ENCODE peak calls at places on chromosomes 5 and 9, in ten cellular contexts. B, Z, K, M, Q, A, X, G, S and D are unnamed samples.

GRCh38 chr5:177425801-177426565 is 493 bp upstream of the GRK6 start:
- DNase-seq in S (peak), G (peak), X (peak), M (peak), Q (peak), Z (peak), B (peak), A (peak), K (peak), D (peak)

GRCh38 chr9:108884701-108885100 is 22.6 kb downstream of the ACTL7A start:
- DNase-seq in M (no peak), K (no peak), X (no peak), S (no peak), B (no peak), A (no peak), G (no peak), Q (no peak), Z (no peak), D (no peak)

GRCh38 chr9:129596541-129597328 is 24.2 kb downstream of the C9orf50 start:
- DNase-seq in B (peak), M (peak), Q (no peak), X (peak), K (peak), S (peak), A (no peak), G (peak), Z (peak), D (no peak)

GRCh38 chr9:129183495-129184308 is 5.6 kb upstream of the IER5L start:
- DNase-seq in G (no peak), M (no peak), S (no peak), X (peak), K (no peak), Z (no peak), B (no peak), A (no peak), Q (no peak), D (no peak)

GRCh38 chr5:134236208-134236761 is 10.4 kb upstream of the PPP2CA start:
- DNase-seq in S (no peak), B (no peak), A (no peak), M (no peak), K (no peak), X (peak), G (no peak), Z (no peak), Q (no peak), D (no peak)

GRCh38 chr9:75903785-75904360 is 13.4 kb downstream of the PCSK5 start:
- DNase-seq in K (no peak), X (peak), A (peak), Z (no peak), G (no peak), Q (no peak), S (peak), M (no peak), B (no peak), D (no peak)

GRCh38 chr9:35114921-35115341 is 731 bp downstream of the ATOSB start:
- DNase-seq in X (no peak), Z (no peak), K (peak), S (peak), A (no peak), G (peak), M (peak), B (no peak), Q (peak), D (no peak)

GRCh38 chr9:92759990-92760893 is 4.4 kb downstream of the BICD2 start:
- DNase-seq in Z (no peak), M (peak), G (peak), B (peak), Q (no peak), K (no peak), X (no peak), S (no peak), A (no peak), D (no peak)

GRCh38 chr5:94793816-94794198 is 175.3 kb downstream of the SLF1 start:
- DNase-seq in M (no peak), S (no peak), G (peak), Q (no peak), X (peak), A (no peak), B (no peak), Z (no peak), K (no peak), D (no peak)

GRCh38 chr9:77896269-77897245 is 135.1 kb downstream of the GNAQ start:
- DNase-seq in Q (no peak), M (no peak), Z (no peak), X (no peak), B (no peak), K (no peak), S (no peak), A (no peak), G (no peak), D (no peak)

GRCh38 chr9:132708769-132709168 is 38.5 kb downstream of the GTF3C4 start:
- DNase-seq in Q (no peak), B (no peak), A (no peak), S (no peak), M (no peak), G (no peak), K (no peak), X (no peak), Z (no peak), D (no peak)

GRCh38 chr5:138639326-138639725 is 64.1 kb upstream of the HSPA9 start:
- DNase-seq in Q (no peak), A (no peak), Z (no peak), B (no peak), S (no peak), X (no peak), M (no peak), K (peak), G (no peak), D (no peak)

GRCh38 chr9:136596630-136597031 is 50.8 kb upstream of the NOTCH1 start:
- DNase-seq in M (no peak), S (no peak), K (no peak), X (no peak), Z (no peak), B (no peak), Q (no peak), A (no peak), G (no peak), D (no peak)

GRCh38 chr9:36154213-36154952 is 14.8 kb upstream of the CCIN start:
- DNase-seq in Q (no peak), A (no peak), Z (no peak), K (peak), G (peak), X (peak), B (no peak), S (peak), M (peak), D (no peak)

GRCh38 chr5:154237946-154238345 is 47.4 kb downstream of the GALNT10 start:
- DNase-seq in M (no peak), X (no peak), Z (no peak), A (no peak), Q (no peak), S (no peak), G (no peak), K (no peak), B (no peak), D (no peak)

GRCh38 chr5:57302164-57302563 is 128.3 kb downstream of the GPBP1 start:
- DNase-seq in Z (no peak), G (no peak), A (no peak), M (no peak), K (peak), S (peak), X (peak), B (no peak), Q (no peak), D (no peak)

GRCh38 chr5:37751227-37751626 is 88.6 kb downstream of the GDNF start:
- DNase-seq in G (peak), B (no peak), K (no peak), Z (no peak), X (peak), Q (no peak), S (no peak), A (no peak), M (no peak), D (no peak)

GRCh38 chr5:61569353-61569752 is 237.3 kb downstream of the ZSWIM6 start:
- DNase-seq in M (no peak), G (no peak), S (no peak), X (no peak), Q (no peak), Z (no peak), K (no peak), B (no peak), A (no peak), D (no peak)

GRCh38 chr9:89481161-89481915 is 16.6 kb downstream of the SEMA4D start:
- DNase-seq in Q (no peak), Z (no peak), M (no peak), S (no peak), A (no peak), G (no peak), K (no peak), X (no peak), B (no peak), D (no peak)

GRCh38 chr5:135697959-135698345 is 119.2 kb upstream of the CXCL14 start:
- DNase-seq in B (no peak), M (no peak), G (no peak), S (no peak), X (no peak), K (peak), A (no peak), Q (peak), Z (no peak), D (no peak)

GRCh38 chr5:52897238-52897614 is 91.9 kb upstream of the ITGA2 start:
- DNase-seq in A (no peak), K (no peak), S (no peak), X (no peak), B (no peak), Q (no peak), M (no peak), G (no peak), Z (no peak), D (no peak)

GRCh38 chr5:16881253-16881652 is 54.8 kb downstream of the MYO10 start:
- DNase-seq in M (no peak), S (no peak), Z (no peak), Q (no peak), X (no peak), G (no peak), B (no peak), K (no peak), A (no peak), D (no peak)

GRCh38 chr5:82375488-82376294 is 97.5 kb upstream of the RPS23 start:
- DNase-seq in Q (no peak), Z (no peak), A (no peak), S (peak), G (no peak), K (no peak), M (no peak), B (no peak), X (no peak), D (no peak)

GRCh38 chr9:34380511-34381315 is 4.0 kb upstream of the MYORG start:
- DNase-seq in Z (peak), M (peak), B (peak), Q (peak), G (peak), K (peak), A (no peak), S (peak), X (peak), D (no peak)

GRCh38 chr9:588952-589351 is 252.5 kb upstream of the DMRT1 start:
- DNase-seq in K (no peak), M (no peak), S (no peak), A (no peak), Z (no peak), X (no peak), B (no peak), G (no peak), Q (no peak), D (no peak)

GRCh38 chr9:75039804-75040203 is 11.7 kb upstream of the CARNMT1 start:
- DNase-seq in S (no peak), X (no peak), Z (no peak), K (no peak), G (no peak), A (no peak), Q (no peak), M (no peak), B (no peak), D (no peak)

GRCh38 chr9:34375901-34376595 is 650 bp downstream of the MYORG start:
- DNase-seq in X (no peak), K (peak), Q (no peak), G (no peak), Z (no peak), M (peak), B (no peak), S (peak), A (no peak), D (no peak)

GRCh38 chr9:107243757-107244156 is 39.3 kb upstream of the RAD23B start:
- DNase-seq in B (peak), Z (no peak), K (peak), A (peak), X (peak), G (peak), S (peak), M (no peak), Q (peak), D (no peak)

GRCh38 chr9:112361602-112362001 is 18.3 kb upstream of the HSDL2 start:
- DNase-seq in B (peak), S (peak), G (peak), Q (no peak), Z (no peak), M (no peak), K (no peak), X (peak), A (peak), D (no peak)

GRCh38 chr9:77819672-77820071 is 171.6 kb upstream of the GNA14 start:
- DNase-seq in A (no peak), M (no peak), Z (no peak), Q (no peak), S (no peak), K (no peak), B (no peak), X (peak), G (peak), D (no peak)

GRCh38 chr5:151880304-151880703 is 44.3 kb downstream of the GLRA1 start:
- DNase-seq in B (no peak), Z (no peak), S (no peak), M (peak), X (no peak), Q (no peak), K (no peak), A (peak), G (no peak), D (no peak)

GRCh38 chr9:13088734-13089427 is 190.6 kb downstream of the MPDZ start:
- DNase-seq in A (peak), S (peak), M (no peak), G (peak), X (peak), Z (peak), K (peak), B (peak), Q (no peak), D (no peak)

GRCh38 chr9:76926846-76927245 is 20.9 kb upstream of the PRUNE2 start:
- DNase-seq in A (no peak), K (no peak), Z (no peak), M (no peak), X (no peak), B (no peak), Q (no peak), G (no peak), S (no peak), D (no peak)

GRCh38 chr9:105425817-105426433 is 21.9 kb upstream of the FSD1L start:
- DNase-seq in Z (no peak), K (no peak), G (peak), M (no peak), A (no peak), B (no peak), X (peak), S (peak), Q (no peak), D (no peak)

GRCh38 chr5:110159202-110159601 is 469.5 kb downstream of the MAN2A1 start:
- DNase-seq in X (no peak), K (no peak), Z (no peak), M (no peak), B (no peak), A (peak), G (peak), S (peak), Q (no peak), D (peak)

GRCh38 chr5:86909461-86909881 is 291.7 kb downstream of the COX7C start:
- DNase-seq in X (peak), M (no peak), Q (no peak), B (no peak), G (peak), S (peak), K (no peak), Z (peak), A (peak), D (peak)

GRCh38 chr9:131227112-131228058 is 48.9 kb downstream of the FAM78A start:
- DNase-seq in S (no peak), A (no peak), K (no peak), Z (no peak), G (no peak), B (peak), M (peak), Q (no peak), X (peak), D (no peak)

GRCh38 chr5:142327111-142327842 is 2.5 kb upstream of the SPRY4 start:
- DNase-seq in G (peak), Q (no peak), B (no peak), S (peak), A (no peak), M (no peak), K (peak), X (peak), Z (no peak), D (peak)

GRCh38 chr5:9284272-9284671 is 261.6 kb downstream of the SEMA5A start:
- DNase-seq in Q (no peak), A (no peak), X (no peak), M (no peak), K (no peak), G (peak), S (no peak), B (no peak), Z (no peak), D (no peak)

GRCh38 chr5:9284781-9285307 is 261.0 kb downstream of the SEMA5A start:
- DNase-seq in M (no peak), Q (no peak), K (no peak), G (peak), B (no peak), Z (peak), A (no peak), X (peak), S (peak), D (peak)

GRCh38 chr5:9283021-9283420 is 262.9 kb downstream of the SEMA5A start:
- DNase-seq in A (no peak), X (peak), B (no peak), M (no peak), K (no peak), Q (no peak), S (peak), Z (no peak), G (peak), D (peak)

GRCh38 chr5:9283473-9283872 is 262.4 kb downstream of the SEMA5A start:
- DNase-seq in B (no peak), K (no peak), M (no peak), S (no peak), X (no peak), Z (no peak), Q (no peak), A (no peak), G (no peak), D (no peak)

DNA sequence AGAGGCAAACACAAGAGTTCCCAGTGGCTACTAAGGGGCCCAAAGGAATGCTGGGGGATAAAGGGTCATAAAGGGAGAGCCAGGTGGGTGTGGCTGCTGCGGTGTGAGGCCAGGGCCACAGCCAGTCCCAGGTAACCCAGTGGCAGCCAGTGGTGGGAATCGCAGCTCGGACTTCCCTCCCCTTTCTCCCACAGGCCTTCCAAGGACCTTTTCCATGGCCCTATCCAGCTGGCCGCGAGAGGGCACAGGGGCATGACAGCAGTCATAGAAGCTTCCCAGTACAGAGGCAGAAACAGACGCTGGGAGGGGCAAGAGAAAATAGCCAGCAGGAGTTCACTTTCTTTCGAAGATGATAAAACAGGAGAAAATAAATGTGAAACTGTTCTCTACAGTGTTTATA is 257.6 kb downstream of the SEMA5A start:
- DNase-seq in K (peak), Z (no peak), S (no peak), B (no peak), X (no peak), G (no peak), M (no peak), Q (no peak), A (no peak), D (no peak)
- TF ChIP-seq CTCF in K (no peak), Z (no peak), S (no peak), B (no peak), X (no peak), G (no peak), M (no peak), Q (no peak), A (no peak), D (no peak)

DNA sequence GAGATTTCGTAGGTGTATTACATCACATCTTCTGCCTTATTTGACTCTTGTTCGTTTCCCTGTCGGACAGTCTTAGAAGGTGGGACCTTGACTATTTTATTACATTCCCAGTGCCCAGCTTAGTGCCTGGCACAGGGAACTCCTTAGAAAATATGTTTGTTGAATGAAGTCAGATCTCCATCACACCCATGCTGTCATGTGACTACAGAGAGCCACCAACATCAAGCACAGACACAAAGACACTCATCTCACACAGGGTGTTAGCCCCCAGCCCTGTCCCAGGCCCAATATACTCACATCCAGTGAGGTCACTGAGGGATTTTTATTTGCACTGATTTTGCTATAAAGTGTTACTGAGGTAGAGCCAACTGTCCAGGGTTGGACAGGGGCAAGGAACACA is 692 bp upstream of the SRA1 start:
- DNase-seq in X (no peak), G (no peak), S (no peak), Q (no peak), B (no peak), K (no peak), Z (no peak), A (no peak), M (no peak), D (no peak)
- H3K4me3 ChIP-seq in X (no peak), G (no peak), S (no peak), Q (no peak), B (no peak), K (peak), Z (no peak), A (no peak), M (peak), D (no peak)

DNA sequence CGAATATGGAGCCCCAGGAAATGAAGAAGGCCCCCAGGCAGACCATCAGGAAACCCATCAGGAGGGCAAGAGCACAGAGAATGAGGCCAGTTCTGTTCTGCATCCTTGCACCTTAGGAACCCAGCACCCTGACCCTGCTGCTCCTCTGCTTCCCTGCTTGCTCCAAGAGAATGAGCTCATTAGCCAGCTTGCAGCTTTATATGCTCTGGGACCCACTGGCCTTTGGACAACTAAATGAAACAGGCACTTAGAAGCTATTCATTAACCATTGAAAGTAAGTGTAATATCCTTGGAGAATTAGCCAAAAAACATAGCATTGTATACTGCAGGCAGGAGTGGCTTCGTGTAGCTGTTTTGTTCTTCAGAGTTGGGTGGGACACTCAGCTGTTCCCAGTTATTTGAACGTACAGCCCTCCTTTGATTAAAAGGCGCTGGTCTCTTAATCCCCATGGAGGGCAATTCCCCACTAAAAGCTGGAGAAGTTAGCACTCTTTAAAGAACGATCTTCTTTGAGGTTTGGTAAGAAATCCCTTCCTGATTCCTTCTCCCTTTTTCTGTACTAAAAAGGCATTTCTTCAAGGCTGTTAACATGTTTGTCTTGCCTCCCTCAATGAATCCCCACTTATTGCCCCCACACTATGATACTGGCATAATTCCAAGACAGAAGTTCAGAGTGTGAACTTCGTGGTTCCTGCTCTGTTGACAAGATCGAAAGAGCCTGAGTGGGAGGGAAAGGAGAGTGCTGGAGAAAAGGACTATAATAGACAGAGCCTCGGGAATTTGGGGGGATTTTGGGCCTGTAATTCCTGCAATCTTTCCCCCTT is at the start of gene TMEM252:
- DNase-seq in S (no peak), B (no peak), Q (no peak), A (no peak), G (no peak), X (no peak), K (no peak), M (no peak), Z (no peak), D (no peak)
- TF ChIP-seq CTCF in S (no peak), B (no peak), Q (no peak), A (no peak), G (no peak), X (no peak), K (no peak), M (no peak), Z (no peak), D (no peak)

GRCh38 chr5:73388371-73388684 is 60.2 kb downstream of the FOXD1 start:
- DNase-seq in S (peak), K (no peak), B (no peak), M (no peak), A (no peak), X (peak), G (peak), Q (no peak), Z (no peak), D (no peak)
- H3K4me3 ChIP-seq in S (no peak), K (no peak), B (no peak), M (no peak), A (no peak), X (no peak), G (no peak), Q (no peak), Z (no peak), D (no peak)

GRCh38 chr5:119966028-119966427 is 336.7 kb downstream of the FAM170A start:
- DNase-seq in G (peak), M (no peak), B (no peak), S (no peak), A (no peak), Q (no peak), Z (no peak), K (no peak), X (no peak), D (peak)
- TF ChIP-seq CTCF in G (peak), M (no peak), B (no peak), S (no peak), A (no peak), Q (no peak), Z (no peak), K (peak), X (no peak), D (no peak)